ENCODE peak calls at places on chromosomes 6 and 20, in five cellular contexts. One of them, this sample, is unnamed.

GRCh38 chr20:34475979-34476736 is 40.1 kb upstream of the DYNLRB1 start:
- DNase-seq in CD4-positive, alpha-beta T cell: peak; percentile 41
- DNase-seq in thoracic aorta: no peak
- DNase-seq in GM23248: peak; percentile 70
- DNase-seq in body of pancreas: peak; percentile 43
- DNase-seq in this sample: peak; percentile 60

GRCh38 chr6:144434308-144434990 is 149.3 kb downstream of the UTRN start:
- DNase-seq in GM23248: peak; percentile 96
- DNase-seq in thoracic aorta: no peak
- DNase-seq in body of pancreas: no peak
- DNase-seq in CD4-positive, alpha-beta T cell: no peak
- DNase-seq in this sample: no peak

GRCh38 chr6:38264605-38265004 is 375.1 kb downstream of the BTBD9 start:
- DNase-seq in body of pancreas: no peak
- DNase-seq in thoracic aorta: no peak
- DNase-seq in GM23248: no peak
- DNase-seq in CD4-positive, alpha-beta T cell: no peak
- DNase-seq in this sample: no peak

GRCh38 chr6:71072508-71072907 is 115.6 kb upstream of the B3GAT2 start:
- DNase-seq in thoracic aorta: no peak
- DNase-seq in GM23248: peak; percentile 19
- DNase-seq in body of pancreas: no peak
- DNase-seq in CD4-positive, alpha-beta T cell: no peak
- DNase-seq in this sample: no peak

GRCh38 chr6:135675026-135675425 is 176.5 kb upstream of the PDE7B start:
- DNase-seq in body of pancreas: no peak
- DNase-seq in CD4-positive, alpha-beta T cell: no peak
- DNase-seq in thoracic aorta: no peak
- DNase-seq in GM23248: no peak
- DNase-seq in this sample: no peak

GRCh38 chr6:5132741-5133140 is 47.6 kb downstream of the PPP1R3G start:
- DNase-seq in CD4-positive, alpha-beta T cell: no peak
- DNase-seq in body of pancreas: peak; percentile 62
- DNase-seq in thoracic aorta: peak; percentile 20
- DNase-seq in GM23248: peak; percentile 93
- DNase-seq in this sample: peak; percentile 63

GRCh38 chr20:36085686-36086267 is 68.8 kb upstream of the EPB41L1 start:
- DNase-seq in thoracic aorta: no peak
- DNase-seq in CD4-positive, alpha-beta T cell: no peak
- DNase-seq in body of pancreas: peak; percentile 43
- DNase-seq in GM23248: peak; percentile 78
- DNase-seq in this sample: no peak

GRCh38 chr20:4691753-4692152 is 30.0 kb upstream of the PRND start:
- DNase-seq in GM23248: no peak
- DNase-seq in body of pancreas: no peak
- DNase-seq in CD4-positive, alpha-beta T cell: no peak
- DNase-seq in thoracic aorta: no peak
- DNase-seq in this sample: no peak

GRCh38 chr6:144134176-144134575 is 16.1 kb upstream of the STX11 start:
- DNase-seq in thoracic aorta: no peak
- DNase-seq in GM23248: peak; percentile 52
- DNase-seq in body of pancreas: no peak
- DNase-seq in CD4-positive, alpha-beta T cell: no peak
- DNase-seq in this sample: no peak

GRCh38 chr20:63658749-63659187 is 656 bp downstream of the RTEL1 start:
- DNase-seq in thoracic aorta: no peak
- DNase-seq in body of pancreas: peak; percentile 34
- DNase-seq in GM23248: peak; percentile 81
- DNase-seq in CD4-positive, alpha-beta T cell: no peak
- DNase-seq in this sample: peak; percentile 77

GRCh38 chr6:149032599-149033405 is 284.7 kb upstream of the TAB2 start:
- DNase-seq in CD4-positive, alpha-beta T cell: no peak
- DNase-seq in thoracic aorta: no peak
- DNase-seq in GM23248: peak; percentile 93
- DNase-seq in body of pancreas: peak; percentile 54
- DNase-seq in this sample: no peak

GRCh38 chr6:149033454-149034241 is 283.9 kb upstream of the TAB2 start:
- DNase-seq in thoracic aorta: no peak
- DNase-seq in body of pancreas: no peak
- DNase-seq in CD4-positive, alpha-beta T cell: no peak
- DNase-seq in GM23248: no peak
- DNase-seq in this sample: no peak

GRCh38 chr6:149028767-149029405 is 282.1 kb downstream of the UST start:
- DNase-seq in thoracic aorta: no peak
- DNase-seq in body of pancreas: peak; percentile 85
- DNase-seq in GM23248: peak; percentile 92
- DNase-seq in CD4-positive, alpha-beta T cell: peak; percentile 48
- DNase-seq in this sample: no peak

GRCh38 chr6:149032318-149032598 is 285.3 kb upstream of the TAB2 start:
- DNase-seq in GM23248: no peak
- DNase-seq in CD4-positive, alpha-beta T cell: no peak
- DNase-seq in body of pancreas: no peak
- DNase-seq in thoracic aorta: no peak
- DNase-seq in this sample: no peak

GRCh38 chr6:149031545-149032317 is 284.9 kb downstream of the UST start:
- DNase-seq in CD4-positive, alpha-beta T cell: no peak
- DNase-seq in body of pancreas: no peak
- DNase-seq in GM23248: peak; percentile 88
- DNase-seq in thoracic aorta: no peak
- DNase-seq in this sample: no peak
- H3K27ac ChIP-seq in CD4-positive, alpha-beta T cell: no peak overlapping the region
- H3K27ac ChIP-seq in body of pancreas: peak overlapping the region; percentile 66
- H3K27ac ChIP-seq in GM23248: peak overlapping the region; percentile 96
- H3K27ac ChIP-seq in thoracic aorta: peak overlapping the region; percentile 51
- H3K27ac ChIP-seq in this sample: no peak overlapping the region

GRCh38 chr6:34140075-34140474 is 5.8 kb downstream of the GRM4 start:
- DNase-seq in thoracic aorta: no peak
- DNase-seq in CD4-positive, alpha-beta T cell: no peak
- DNase-seq in GM23248: no peak
- DNase-seq in body of pancreas: no peak
- DNase-seq in this sample: peak; percentile 12

GRCh38 chr6:34142599-34142998 is 3.3 kb downstream of the GRM4 start:
- DNase-seq in thoracic aorta: no peak
- DNase-seq in CD4-positive, alpha-beta T cell: no peak
- DNase-seq in GM23248: no peak
- DNase-seq in body of pancreas: no peak
- DNase-seq in this sample: peak; percentile 36

GRCh38 chr6:34143884-34144580 is 1.9 kb downstream of the GRM4 start:
- DNase-seq in CD4-positive, alpha-beta T cell: peak; percentile 58
- DNase-seq in body of pancreas: peak; percentile 15
- DNase-seq in thoracic aorta: no peak
- DNase-seq in GM23248: peak; percentile 29
- DNase-seq in this sample: peak; percentile 65

GRCh38 chr6:34143196-34143883 is 2.5 kb downstream of the GRM4 start:
- DNase-seq in thoracic aorta: no peak
- DNase-seq in GM23248: no peak
- DNase-seq in CD4-positive, alpha-beta T cell: no peak
- DNase-seq in body of pancreas: no peak
- DNase-seq in this sample: peak; percentile 29

GRCh38 chr6:34142046-34142445 is 3.8 kb downstream of the GRM4 start:
- DNase-seq in GM23248: no peak
- DNase-seq in CD4-positive, alpha-beta T cell: no peak
- DNase-seq in body of pancreas: no peak
- DNase-seq in thoracic aorta: no peak
- DNase-seq in this sample: peak; percentile 14
- H3K27me3 ChIP-seq in GM23248: peaks cover 63% of the 10 kb centered on the region
- H3K27me3 ChIP-seq in CD4-positive, alpha-beta T cell: peaks cover 80% of the 10 kb centered on the region
- H3K27me3 ChIP-seq in body of pancreas: peaks cover 55% of the 10 kb centered on the region
- H3K27me3 ChIP-seq in thoracic aorta: peaks cover 30% of the 10 kb centered on the region
- H3K27me3 ChIP-seq in this sample: peaks cover 31% of the 10 kb centered on the region

DNA sequence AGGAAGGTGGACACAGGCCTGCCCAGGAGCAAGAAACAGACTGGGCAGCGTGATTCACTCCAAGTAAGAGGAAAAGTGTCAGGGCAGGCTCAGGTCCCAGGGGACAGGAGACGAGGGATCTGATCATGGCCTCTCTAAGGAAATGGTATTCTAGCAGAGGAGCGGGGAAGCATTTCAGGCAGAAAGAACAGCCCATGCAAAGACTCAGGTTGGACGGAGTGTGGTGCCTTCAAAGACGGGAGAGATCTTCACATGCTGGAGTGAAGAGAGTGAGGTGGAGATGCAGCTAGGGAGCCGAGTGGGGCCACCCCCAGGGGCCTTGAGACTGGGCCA is 161.1 kb downstream of the SYCP2 start:
- DNase-seq in thoracic aorta: no peak
- DNase-seq in body of pancreas: no peak
- DNase-seq in CD4-positive, alpha-beta T cell: peak; percentile 11
- DNase-seq in GM23248: no peak
- DNase-seq in this sample: no peak
- H3K9me3 ChIP-seq in thoracic aorta: no peaks in the 10 kb centered on the region
- H3K9me3 ChIP-seq in body of pancreas: no peaks in the 10 kb centered on the region
- H3K9me3 ChIP-seq in CD4-positive, alpha-beta T cell: no peaks in the 10 kb centered on the region
- H3K9me3 ChIP-seq in GM23248: no peaks in the 10 kb centered on the region
- H3K9me3 ChIP-seq in this sample: no peaks in the 10 kb centered on the region

GRCh38 chr20:44137210-44137781 is 49.7 kb downstream of the JPH2 start:
- DNase-seq in body of pancreas: no peak
- DNase-seq in GM23248: peak; percentile 30
- DNase-seq in thoracic aorta: no peak
- DNase-seq in CD4-positive, alpha-beta T cell: no peak
- DNase-seq in this sample: peak; percentile 59

GRCh38 chr20:44138859-44139258 is 48.1 kb downstream of the JPH2 start:
- DNase-seq in body of pancreas: no peak
- DNase-seq in thoracic aorta: no peak
- DNase-seq in GM23248: no peak
- DNase-seq in CD4-positive, alpha-beta T cell: no peak
- DNase-seq in this sample: peak; percentile 71

GRCh38 chr20:44135811-44136204 is 51.2 kb downstream of the JPH2 start:
- DNase-seq in CD4-positive, alpha-beta T cell: no peak
- DNase-seq in body of pancreas: no peak
- DNase-seq in GM23248: no peak
- DNase-seq in thoracic aorta: no peak
- DNase-seq in this sample: no peak

GRCh38 chr20:44134897-44135810 is 51.8 kb downstream of the JPH2 start:
- DNase-seq in thoracic aorta: no peak
- DNase-seq in body of pancreas: no peak
- DNase-seq in GM23248: peak; percentile 31
- DNase-seq in CD4-positive, alpha-beta T cell: no peak
- DNase-seq in this sample: no peak

DNA sequence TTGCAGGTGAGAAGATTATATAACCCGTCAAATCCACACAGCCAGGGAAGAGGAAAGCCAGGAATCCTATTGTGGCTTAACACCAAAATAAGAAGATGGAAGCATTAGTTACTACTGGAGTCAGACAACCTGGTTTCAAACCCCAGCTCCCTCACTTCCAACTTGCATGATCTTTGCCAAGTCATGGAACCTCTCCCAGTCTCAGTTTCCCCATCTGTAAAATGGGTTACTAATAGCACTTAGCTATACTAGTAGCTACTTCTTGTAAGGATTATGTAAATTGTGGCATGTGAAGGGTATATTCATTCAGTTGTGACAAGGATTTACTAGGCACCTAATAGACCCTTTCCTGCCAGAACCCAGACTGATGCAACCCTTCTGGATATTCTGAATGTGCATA is 50.4 kb downstream of the JPH2 start:
- DNase-seq in CD4-positive, alpha-beta T cell: no peak
- DNase-seq in thoracic aorta: no peak
- DNase-seq in GM23248: no peak
- DNase-seq in body of pancreas: no peak
- DNase-seq in this sample: no peak
- H3K27ac ChIP-seq in CD4-positive, alpha-beta T cell: no peak overlapping the region
- H3K27ac ChIP-seq in thoracic aorta: peak overlapping the region; percentile 94
- H3K27ac ChIP-seq in GM23248: no peak overlapping the region
- H3K27ac ChIP-seq in body of pancreas: no peak overlapping the region
- H3K27ac ChIP-seq in this sample: peak overlapping the region; percentile 91

DNA sequence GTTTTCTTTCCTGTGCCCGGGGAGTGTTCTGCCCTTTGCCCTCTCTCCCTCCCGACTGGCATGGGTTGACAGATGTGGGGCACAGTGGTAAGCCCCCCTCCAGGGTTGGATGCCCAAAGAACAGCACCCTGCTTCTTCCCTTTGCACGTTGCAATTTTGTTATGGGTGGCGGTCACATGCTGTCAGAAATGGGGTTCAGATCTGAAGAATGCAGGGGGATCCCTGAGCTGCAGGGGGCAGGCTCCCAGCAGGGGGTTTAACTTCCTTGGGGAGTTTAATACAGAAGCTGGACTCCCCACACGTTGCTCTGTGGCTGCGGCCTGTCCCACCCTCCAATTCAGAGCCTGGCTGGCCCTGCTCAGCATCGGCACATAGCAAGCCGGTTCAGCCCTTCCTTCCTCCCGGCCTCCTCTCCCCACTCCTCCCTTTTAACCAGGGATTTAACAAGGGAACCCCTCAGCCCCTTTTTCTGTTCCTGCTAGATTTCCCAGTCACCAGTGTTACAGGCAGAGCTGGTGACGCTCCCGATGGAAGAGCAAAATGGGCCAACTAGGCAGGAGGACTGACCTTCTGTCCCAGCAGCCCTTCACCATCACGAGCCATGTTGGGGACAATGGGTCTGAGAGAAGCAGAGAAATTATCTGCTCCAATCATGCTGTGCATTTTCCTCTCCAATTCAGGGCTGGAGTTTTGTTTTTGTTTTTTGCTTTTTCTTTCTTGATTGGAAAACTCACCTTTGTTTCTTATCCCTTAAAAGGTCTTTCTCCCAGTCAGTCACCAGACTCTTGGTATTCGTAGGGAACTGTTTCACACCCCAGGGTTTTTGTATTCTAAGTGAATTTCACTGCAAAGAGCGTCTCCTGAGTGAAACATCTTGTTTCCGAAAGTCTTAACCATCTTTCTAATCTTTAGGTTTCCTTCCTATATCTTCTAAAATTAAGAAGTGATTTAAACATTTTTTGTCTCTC is 6.8 kb downstream of the FOXF2 start:
- DNase-seq in thoracic aorta: no peak
- DNase-seq in body of pancreas: no peak
- DNase-seq in CD4-positive, alpha-beta T cell: no peak
- DNase-seq in GM23248: no peak
- DNase-seq in this sample: no peak
- H3K27me3 ChIP-seq in thoracic aorta: peaks cover 28% of the 10 kb centered on the region
- H3K27me3 ChIP-seq in body of pancreas: peaks cover 16% of the 10 kb centered on the region
- H3K27me3 ChIP-seq in CD4-positive, alpha-beta T cell: peaks cover 88% of the 10 kb centered on the region
- H3K27me3 ChIP-seq in GM23248: no peaks in the 10 kb centered on the region
- H3K27me3 ChIP-seq in this sample: peaks cover 90% of the 10 kb centered on the region

DNA sequence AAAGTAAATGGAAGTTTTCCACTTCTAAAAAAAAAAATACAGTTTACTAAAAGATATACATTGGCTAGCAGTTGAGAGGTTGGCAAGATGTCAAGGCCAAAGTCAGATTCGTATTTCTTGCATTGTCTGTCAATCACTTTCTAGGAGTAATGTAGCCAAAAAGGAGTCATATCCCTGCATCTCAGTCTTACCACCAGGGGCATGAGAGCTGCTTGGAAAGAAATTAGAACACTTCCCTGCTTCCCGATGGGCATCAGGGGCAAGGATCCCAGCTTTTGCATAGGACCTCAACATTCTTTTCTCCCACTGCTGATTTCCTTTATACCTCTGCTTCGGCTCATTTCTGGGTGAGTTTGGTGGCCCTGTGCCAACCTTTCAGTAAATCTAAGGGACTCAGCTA is 581.0 kb upstream of the MAP3K7 start:
- DNase-seq in body of pancreas: no peak
- DNase-seq in CD4-positive, alpha-beta T cell: no peak
- DNase-seq in GM23248: no peak
- DNase-seq in thoracic aorta: no peak
- DNase-seq in this sample: no peak
- H3K9me3 ChIP-seq in body of pancreas: no peaks in the 10 kb centered on the region
- H3K9me3 ChIP-seq in CD4-positive, alpha-beta T cell: no peaks in the 10 kb centered on the region
- H3K9me3 ChIP-seq in GM23248: no peaks in the 10 kb centered on the region
- H3K9me3 ChIP-seq in thoracic aorta: no peaks in the 10 kb centered on the region
- H3K9me3 ChIP-seq in this sample: no peaks in the 10 kb centered on the region